ENCODE peak calls at places on chromosomes 12 and 14, in seven cellular contexts. W is CD8-positive, alpha-beta memory T cell; K is MM.1S; Z is HepG2; E is AG10803; C is AG09309; V is AG04449. A is an unnamed sample.

GRCh38 chr12:120862664-120863063 is 41.5 kb downstream of the SPPL3 start:
- DNase-seq in V (no peak), C (no peak), K (no peak), E (no peak), Z (no peak), W (no peak), A (no peak)

GRCh38 chr12:107622005-107622404 is 63.6 kb upstream of the PWP1 start:
- DNase-seq in W (no peak), E (peak), V (no peak), K (no peak), Z (peak), C (no peak), A (no peak)

GRCh38 chr12:87157791-87158190 is 871.4 kb downstream of the C12orf50 start:
- DNase-seq in C (peak), Z (no peak), K (no peak), W (no peak), E (peak), V (peak), A (no peak)

GRCh38 chr12:47778842-47779241 is 5.8 kb downstream of the SLC48A1 start:
- DNase-seq in K (no peak), V (no peak), W (no peak), E (no peak), C (no peak), Z (no peak), A (no peak)

GRCh38 chr12:112261559-112261958 is 120.7 kb downstream of the HECTD4 start:
- DNase-seq in Z (peak), E (no peak), V (no peak), C (no peak), W (no peak), K (no peak), A (no peak)

GRCh38 chr14:30283822-30284446 is 275.0 kb upstream of the G2E3 start:
- DNase-seq in K (peak), E (peak), Z (peak), W (no peak), V (no peak), C (peak), A (no peak)

GRCh38 chr12:9331218-9331626 is 123.0 kb upstream of the PZP start:
- DNase-seq in E (peak), K (peak), Z (peak), C (no peak), V (no peak), W (peak), A (peak)

GRCh38 chr14:33375781-33376180 is 437.1 kb downstream of the NPAS3 start:
- DNase-seq in V (no peak), E (peak), K (no peak), Z (no peak), C (peak), W (no peak), A (no peak)

GRCh38 chr12:101628669-101629068 is 33.9 kb downstream of the MYBPC1 start:
- DNase-seq in C (no peak), K (no peak), Z (no peak), E (no peak), W (no peak), V (no peak), A (no peak)

GRCh38 chr12:108600702-108601007 is 2.8 kb upstream of the TMEM119 start:
- DNase-seq in C (no peak), E (no peak), K (no peak), Z (no peak), V (no peak), W (no peak), A (no peak)

GRCh38 chr14:67276131-67276530 is 34.9 kb downstream of the PALS1 start:
- DNase-seq in C (no peak), Z (no peak), E (no peak), V (no peak), W (no peak), K (no peak), A (no peak)

GRCh38 chr12:67842124-67842523 is 147.1 kb upstream of the IFNG-AS1 start:
- DNase-seq in C (no peak), W (no peak), Z (no peak), V (no peak), K (no peak), E (no peak), A (no peak)

GRCh38 chr12:22526836-22527235 is 17.5 kb downstream of the C2CD5 start:
- DNase-seq in V (no peak), E (no peak), C (no peak), Z (no peak), W (no peak), K (no peak), A (no peak)

GRCh38 chr14:30129795-30130194 is 202.1 kb upstream of the PRKD1 start:
- DNase-seq in C (no peak), E (peak), V (no peak), K (no peak), W (no peak), Z (no peak), A (no peak)

GRCh38 chr12:115640929-115641328 is 636.6 kb downstream of the MED13L start:
- DNase-seq in K (peak), V (peak), W (no peak), E (peak), Z (no peak), C (peak), A (no peak)

GRCh38 chr12:27571463-27571862 is 47.5 kb downstream of the PPFIBP1 start:
- DNase-seq in C (peak), E (peak), K (no peak), V (peak), Z (no peak), W (no peak), A (no peak)

GRCh38 chr12:8078400-8078799 is 3.7 kb upstream of the NECAP1 start:
- DNase-seq in K (peak), V (peak), Z (no peak), E (peak), C (peak), W (peak), A (no peak)

GRCh38 chr14:30767624-30768023 is 106.7 kb upstream of the COCH start:
- DNase-seq in W (no peak), V (no peak), K (no peak), E (no peak), C (no peak), Z (no peak), A (no peak)

GRCh38 chr12:106084048-106084671 is 54.6 kb downstream of the NUAK1 start:
- DNase-seq in C (peak), W (no peak), K (no peak), E (peak), V (peak), Z (peak), A (no peak)

GRCh38 chr12:6228535-6229223 is 28.5 kb downstream of the CD9 start:
- DNase-seq in V (no peak), E (no peak), W (no peak), K (no peak), C (no peak), Z (no peak), A (no peak)

GRCh38 chr12:65171870-65172269 is 2.5 kb downstream of the LEMD3 start:
- DNase-seq in V (no peak), W (peak), E (no peak), Z (no peak), K (peak), C (no peak), A (no peak)

GRCh38 chr14:34766611-34767010 is 52.2 kb upstream of the CFL2 start:
- DNase-seq in E (peak), C (peak), K (no peak), Z (no peak), V (no peak), W (no peak), A (no peak)

GRCh38 chr14:28867571-28867970 is 101.0 kb downstream of the FOXG1 start:
- DNase-seq in V (no peak), W (no peak), E (no peak), C (no peak), K (no peak), Z (no peak), A (no peak)

GRCh38 chr14:68938515-68939423 is 40.3 kb downstream of the ACTN1 start:
- DNase-seq in E (no peak), Z (peak), W (no peak), C (no peak), K (no peak), V (no peak), A (no peak)

GRCh38 chr14:35304812-35305462 is 12.8 kb downstream of the PSMA6 start:
- DNase-seq in Z (no peak), K (no peak), W (no peak), V (no peak), E (no peak), C (no peak), A (no peak)

GRCh38 chr14:103885509-103885932 is 38.1 kb upstream of the PPP1R13B start:
- DNase-seq in W (no peak), C (no peak), K (no peak), V (no peak), Z (no peak), E (no peak), A (no peak)

GRCh38 chr14:63542231-63542999 is 762 bp downstream of the PPP2R5E start:
- DNase-seq in C (no peak), W (no peak), E (peak), V (no peak), K (no peak), Z (no peak), A (no peak)

GRCh38 chr14:35556548-35556947 is 22.6 kb downstream of the INSM2 start:
- DNase-seq in W (no peak), K (no peak), E (no peak), C (no peak), Z (no peak), V (no peak), A (no peak)

GRCh38 chr12:9992296-9992695 is 6.6 kb downstream of the CLEC1B start:
- DNase-seq in K (no peak), W (no peak), V (no peak), E (no peak), C (no peak), Z (no peak), A (no peak)

GRCh38 chr12:8957561-8957960 is 8.1 kb upstream of the M6PR start:
- DNase-seq in K (no peak), Z (no peak), E (no peak), C (no peak), W (no peak), V (no peak), A (no peak)

GRCh38 chr14:67526676-67527459 is 6.2 kb upstream of the PLEKHH1 start:
- DNase-seq in C (no peak), W (peak), V (no peak), Z (peak), K (peak), E (peak), A (no peak)

GRCh38 chr14:63986789-63987533 is 134.2 kb downstream of the SYNE2 start:
- DNase-seq in Z (no peak), C (peak), E (peak), W (no peak), K (no peak), V (peak), A (no peak)

GRCh38 chr14:54025661-54026060 is 69.0 kb upstream of the BMP4 start:
- DNase-seq in W (no peak), E (no peak), V (no peak), K (no peak), C (peak), Z (peak), A (no peak)

GRCh38 chr12:106213721-106214121 is 34.1 kb downstream of the CKAP4 start:
- DNase-seq in Z (no peak), W (no peak), V (no peak), E (peak), C (no peak), K (no peak), A (no peak)

GRCh38 chr14:37824936-37825698 is 229.7 kb downstream of the TTC6 start:
- DNase-seq in E (no peak), K (no peak), W (no peak), Z (no peak), V (no peak), C (no peak), A (no peak)

GRCh38 chr12:1845010-1845409 is 24.6 kb downstream of the LRTM2 start:
- DNase-seq in K (no peak), C (no peak), W (no peak), E (no peak), V (no peak), Z (no peak), A (no peak)

GRCh38 chr12:48696626-48697025 is 14.6 kb upstream of the KANSL2 start:
- DNase-seq in C (no peak), E (no peak), Z (no peak), W (no peak), K (no peak), V (no peak), A (no peak)

DNA sequence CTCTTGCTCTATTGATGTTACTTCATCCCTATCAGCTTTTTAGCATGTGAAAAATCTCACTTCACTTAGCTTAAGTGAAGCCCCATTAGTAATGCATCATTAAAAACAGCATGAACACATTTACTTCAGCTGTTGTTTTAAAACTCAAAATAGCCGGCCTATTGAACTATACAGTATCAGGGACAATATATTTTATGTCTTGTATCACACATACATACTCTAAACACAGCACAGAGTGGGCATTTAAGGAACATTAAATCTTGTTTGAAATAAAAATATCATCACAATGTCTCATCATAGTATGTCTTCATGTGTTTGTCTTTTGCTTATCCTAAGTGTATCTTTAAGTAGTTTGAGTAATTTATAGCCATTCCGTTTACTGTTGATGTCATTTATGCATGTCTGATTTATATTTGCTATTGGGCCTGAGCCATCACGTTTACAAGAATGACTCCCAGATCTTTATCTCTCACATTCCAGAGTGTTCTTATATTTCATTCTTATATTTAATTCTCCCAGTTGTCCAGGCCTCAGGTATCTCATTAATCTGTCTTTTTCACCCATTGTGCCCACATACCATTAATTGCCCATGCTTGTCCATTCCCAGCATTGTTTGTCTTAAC is 57.5 kb downstream of the ARHGAP5 start:
- DNase-seq in V (peak), E (peak), C (peak), W (no peak), Z (no peak), K (no peak), A (no peak)
- H3K4me3 ChIP-seq in V (no peak), E (no peak), C (no peak), W (no peak), Z (no peak), K (no peak), A (no peak)

DNA sequence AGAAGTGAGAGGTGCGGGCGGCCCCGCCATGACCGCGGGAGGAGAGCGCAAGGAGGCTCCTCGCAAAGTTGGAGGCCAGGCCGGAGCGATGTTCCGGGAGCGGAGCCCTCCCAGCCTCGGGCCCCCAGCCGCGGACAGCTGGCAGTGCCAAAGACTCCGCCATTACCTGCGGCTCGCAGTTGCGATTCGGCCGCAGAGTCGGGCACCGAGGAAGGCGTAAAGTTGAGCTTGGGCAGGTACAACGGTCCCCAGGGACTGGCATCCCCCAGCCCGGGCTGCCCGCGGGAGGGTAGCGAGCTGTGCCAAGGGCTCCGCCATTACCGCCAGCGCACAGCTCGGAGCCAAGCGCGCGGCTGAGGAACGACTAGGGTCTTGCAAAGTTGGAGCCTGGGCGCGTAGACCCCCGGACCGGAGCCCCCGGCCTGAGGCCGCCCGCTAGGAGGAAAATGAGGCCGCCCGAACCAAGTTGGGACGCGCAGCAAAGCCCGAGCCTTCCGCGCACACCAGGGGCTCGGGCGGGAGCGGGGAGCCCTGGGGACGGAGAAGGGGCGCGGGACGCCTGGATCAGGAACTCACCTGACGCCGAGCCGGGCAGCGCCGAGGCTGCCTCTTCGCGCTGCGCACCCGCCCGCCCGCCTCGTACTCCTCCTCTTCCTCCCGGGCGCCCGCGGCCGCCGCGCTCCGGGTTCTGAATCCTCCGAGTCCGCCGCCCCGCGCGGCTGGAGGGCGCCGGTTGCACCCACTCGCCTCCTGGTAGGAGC is 695 bp downstream of the NOS1 start:
- DNase-seq in W (no peak), Z (no peak), C (no peak), K (no peak), V (no peak), E (no peak), A (no peak)
- H3K4me3 ChIP-seq in W (no peak), Z (no peak), C (no peak), K (no peak), V (no peak), E (no peak), A (no peak)

DNA sequence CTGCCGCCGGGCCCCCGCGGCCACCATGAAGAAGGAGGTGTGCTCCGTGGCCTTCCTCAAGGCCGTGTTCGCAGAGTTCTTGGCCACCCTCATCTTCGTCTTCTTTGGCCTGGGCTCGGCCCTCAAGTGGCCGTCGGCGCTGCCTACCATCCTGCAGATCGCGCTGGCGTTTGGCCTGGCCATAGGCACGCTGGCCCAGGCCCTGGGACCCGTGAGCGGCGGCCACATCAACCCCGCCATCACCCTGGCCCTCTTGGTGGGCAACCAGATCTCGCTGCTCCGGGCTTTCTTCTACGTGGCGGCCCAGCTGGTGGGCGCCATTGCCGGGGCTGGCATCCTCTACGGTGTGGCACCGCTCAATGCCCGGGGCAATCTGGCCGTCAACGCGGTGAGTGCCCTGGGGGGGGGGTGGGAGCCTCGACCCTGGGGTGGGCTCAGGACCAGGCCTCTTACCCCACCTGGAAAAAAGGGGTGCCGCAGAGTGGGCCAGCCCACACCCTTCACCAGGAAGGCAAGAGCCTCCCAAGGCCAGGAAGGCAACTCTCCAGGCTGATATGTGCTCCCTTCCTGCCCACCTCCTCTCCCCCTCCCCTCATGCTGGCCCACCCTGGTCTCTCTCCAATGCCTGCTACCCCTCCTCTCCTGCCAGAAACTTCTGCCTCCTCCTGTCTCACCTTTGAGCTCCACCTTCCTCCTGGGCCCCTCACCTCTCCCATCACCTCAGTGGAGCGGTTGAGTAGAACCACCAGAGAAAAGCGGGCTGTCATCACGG is 507 bp downstream of the AQP5 start:
- DNase-seq in K (no peak), V (no peak), Z (no peak), W (no peak), C (no peak), E (no peak), A (no peak)
- H3K4me3 ChIP-seq in K (no peak), V (no peak), Z (no peak), W (no peak), C (no peak), E (no peak), A (no peak)

GRCh38 chr12:98388126-98388525 is 127.3 kb upstream of the TMPO start:
- DNase-seq in Z (no peak), C (no peak), W (no peak), K (no peak), V (no peak), E (no peak), A (no peak)
- H3K4me3 ChIP-seq in Z (no peak), C (no peak), W (no peak), K (no peak), V (no peak), E (no peak), A (no peak)

DNA sequence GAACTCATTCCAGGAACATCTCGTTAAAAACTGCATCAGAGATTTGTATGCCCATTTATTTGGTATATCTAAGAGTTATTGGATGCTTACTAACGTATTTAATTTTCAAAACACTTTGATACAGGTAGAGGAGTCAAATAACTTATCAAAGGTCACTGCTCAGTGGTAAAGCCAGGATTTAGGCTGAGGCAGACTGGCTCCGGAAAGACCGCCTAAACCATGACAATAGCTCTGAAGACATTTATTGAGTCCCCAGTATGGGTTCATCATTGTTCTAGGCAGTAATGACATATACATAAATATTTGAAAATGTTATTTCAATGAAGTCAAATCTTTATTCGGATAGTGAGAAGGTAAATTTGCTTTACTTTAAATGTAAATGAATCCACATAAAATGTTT is 30.3 kb downstream of the WBP11 start:
- DNase-seq in C (no peak), E (no peak), Z (no peak), W (no peak), V (no peak), K (no peak), A (no peak)
- H3K4me3 ChIP-seq in C (no peak), E (no peak), Z (peak), W (no peak), V (no peak), K (no peak), A (no peak)